ENCODE peak calls at places on chromosomes 11 and 22, in four cellular contexts. T is lower leg skin, R is A549, F is endothelial cell of umbilical vein. U is an unnamed sample.

GRCh38 chr11:64358907-64359711 is at the start of gene RPS6KA4:
- DNase-seq in T (no peak), R (peak), F (peak), U (no peak)

GRCh38 chr11:26994579-26995210 is 783 bp downstream of the FIBIN start:
- DNase-seq in T (no peak), R (no peak), F (no peak), U (no peak)

GRCh38 chr22:19918332-19919106 is 23.1 kb upstream of the COMT start:
- DNase-seq in T (no peak), R (no peak), F (no peak), U (no peak)

GRCh38 chr11:22670803-22671202 is 4.4 kb downstream of the GAS2 start:
- DNase-seq in T (no peak), R (peak), F (peak), U (no peak)

GRCh38 chr11:65862941-65863888 is 3.0 kb downstream of the MUS81 start:
- DNase-seq in T (no peak), R (no peak), F (no peak), U (no peak)

GRCh38 chr11:10809373-10810199 is 860 bp upstream of the EIF4G2 start:
- DNase-seq in T (peak), R (peak), F (peak), U (peak)

GRCh38 chr22:37609240-37610152 is 862 bp downstream of the GGA1 start:
- DNase-seq in T (no peak), R (no peak), F (no peak), U (no peak)

GRCh38 chr11:61613711-61614254 is 32.9 kb upstream of the SYT7 start:
- DNase-seq in T (no peak), R (no peak), F (no peak), U (no peak)

GRCh38 chr11:86140334-86140733 is 71.5 kb upstream of the PICALM start:
- DNase-seq in T (no peak), R (no peak), F (no peak), U (no peak)

GRCh38 chr11:1360181-1360834 is 29.4 kb upstream of the BRSK2 start:
- DNase-seq in T (no peak), R (no peak), F (no peak), U (no peak)

GRCh38 chr11:92955900-92956299 is 13.6 kb upstream of the MTNR1B start:
- DNase-seq in T (no peak), R (no peak), F (no peak), U (no peak)

GRCh38 chr11:16070573-16070972 is 285.8 kb downstream of the SOX6 start:
- DNase-seq in T (no peak), R (no peak), F (no peak), U (no peak)

GRCh38 chr11:134762248-134763029 is 350.4 kb upstream of the B3GAT1 start:
- DNase-seq in T (no peak), R (no peak), F (no peak), U (peak)

GRCh38 chr11:9688716-9689511 is 25.0 kb downstream of the SWAP70 start:
- DNase-seq in T (no peak), R (no peak), F (peak), U (no peak)

GRCh38 chr11:20668844-20669832 is at the start of gene NELL1:
- DNase-seq in T (no peak), R (no peak), F (no peak), U (no peak)

GRCh38 chr11:118708296-118708695 is 28.8 kb upstream of the TREH start:
- DNase-seq in T (no peak), R (no peak), F (no peak), U (no peak)

GRCh38 chr11:35593143-35593542 is 25.1 kb upstream of the FJX1 start:
- DNase-seq in T (no peak), R (no peak), F (no peak), U (no peak)

GRCh38 chr11:79236541-79236971 is 204.3 kb downstream of the TENM4 start:
- DNase-seq in T (no peak), R (no peak), F (no peak), U (no peak)

GRCh38 chr11:36724742-36725387 is 126.8 kb upstream of the RAG2 start:
- DNase-seq in T (no peak), R (no peak), F (no peak), U (no peak)

GRCh38 chr11:129620705-129621104 is 194.9 kb upstream of the TMEM45B start:
- DNase-seq in T (no peak), R (no peak), F (no peak), U (no peak)

GRCh38 chr11:119084663-119085522 is at the start of gene HMBS:
- DNase-seq in T (peak), R (peak), F (peak), U (peak)

GRCh38 chr22:39503590-39503989 is 1.5 kb downstream of the MIEF1 start:
- DNase-seq in T (no peak), R (no peak), F (no peak), U (no peak)

GRCh38 chr22:31081963-31082605 is 966 bp downstream of the SMTN start:
- DNase-seq in T (no peak), R (no peak), F (peak), U (no peak)

GRCh38 chr11:93672280-93672679 is 10.8 kb downstream of the CEP295 start:
- DNase-seq in T (no peak), R (no peak), F (no peak), U (no peak)

GRCh38 chr11:64102005-64102738 is 63.7 kb downstream of the MACROD1 start:
- DNase-seq in T (no peak), R (no peak), F (no peak), U (no peak)

GRCh38 chr11:118415739-118416068 is 14.3 kb downstream of the ATP5MG start:
- DNase-seq in T (peak), R (peak), F (peak), U (no peak)

GRCh38 chr11:102457865-102458264 is 5.3 kb upstream of the TMEM123 start:
- DNase-seq in T (no peak), R (no peak), F (peak), U (no peak)

GRCh38 chr22:36360871-36361383 is 26.8 kb downstream of the MYH9 start:
- DNase-seq in T (no peak), R (no peak), F (peak), U (no peak)

GRCh38 chr11:87038235-87038960 is 664 bp downstream of the TMEM135 start:
- DNase-seq in T (no peak), R (no peak), F (peak), U (no peak)

GRCh38 chr22:42683599-42684283 is 34.5 kb upstream of the CYB5R3 start:
- DNase-seq in T (no peak), R (no peak), F (no peak), U (no peak)

GRCh38 chr11:85772700-85773099 is 38.2 kb downstream of the SYTL2 start:
- DNase-seq in T (no peak), R (no peak), F (no peak), U (no peak)

GRCh38 chr11:35747638-35748037 is 85.1 kb downstream of the TRIM44 start:
- DNase-seq in T (no peak), R (no peak), F (no peak), U (no peak)

GRCh38 chr11:117238221-117238620 is 5.8 kb downstream of the RNF214 start:
- DNase-seq in T (no peak), R (no peak), F (no peak), U (no peak)

GRCh38 chr11:117239295-117239694 is 6.8 kb downstream of the RNF214 start:
- DNase-seq in T (no peak), R (peak), F (peak), U (no peak)
- TF ChIP-seq CTCF in T (no peak), R (peak), F (peak), U (peak)

GRCh38 chr11:114179234-114179941 is 116.8 kb upstream of the NNMT start:
- DNase-seq in T (peak), R (peak), F (peak), U (no peak)

GRCh38 chr11:114181195-114181594 is 115.0 kb upstream of the NNMT start:
- DNase-seq in T (no peak), R (no peak), F (no peak), U (no peak)

GRCh38 chr11:114178656-114179055 is 117.5 kb upstream of the NNMT start:
- DNase-seq in T (no peak), R (no peak), F (no peak), U (no peak)

GRCh38 chr11:114181752-114182151 is 114.4 kb upstream of the NNMT start:
- DNase-seq in T (no peak), R (no peak), F (no peak), U (no peak)

DNA sequence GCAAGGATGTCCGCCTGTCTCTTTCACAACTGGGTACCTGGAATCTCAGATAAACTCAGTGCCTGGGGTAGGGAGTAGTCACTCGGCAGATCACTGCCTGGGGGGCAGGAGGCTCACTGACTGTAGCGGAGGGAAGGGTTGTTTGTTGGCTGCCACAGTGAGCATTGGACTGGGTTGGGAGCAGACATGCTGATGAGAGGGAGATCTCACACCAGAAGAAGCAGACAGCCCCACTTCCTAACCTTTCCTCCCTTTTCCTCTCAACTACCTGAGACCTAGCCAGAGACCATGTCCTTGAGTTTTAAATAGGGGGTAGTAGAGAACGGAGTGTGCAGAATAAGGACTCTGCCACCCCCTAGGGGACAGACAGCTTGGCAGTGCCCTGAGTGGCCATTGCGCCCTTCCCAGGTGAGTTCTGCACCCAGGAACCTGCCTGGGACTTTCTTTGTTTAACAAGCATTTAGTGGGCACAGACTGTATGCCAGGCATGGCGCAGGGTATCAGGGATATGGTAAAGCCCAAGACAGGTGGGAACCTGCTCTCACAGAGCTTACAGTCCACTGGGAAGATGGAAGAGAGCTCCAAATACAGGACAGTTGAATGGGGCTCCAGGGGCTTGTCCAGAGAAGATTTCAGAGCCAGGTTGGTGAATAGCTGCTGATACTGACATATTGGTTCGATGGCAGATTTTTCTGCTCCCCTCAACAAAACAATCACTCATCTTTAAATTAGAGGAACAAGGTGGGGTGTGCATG is 115.7 kb upstream of the NNMT start:
- DNase-seq in T (no peak), R (peak), F (peak), U (no peak)
- TF ChIP-seq CTCF in T (no peak), R (no peak), F (peak), U (peak)

GRCh38 chr11:69801513-69802335 is 17.5 kb downstream of the FGF3 start:
- DNase-seq in T (no peak), R (peak), F (peak), U (no peak)
- TF ChIP-seq CTCF in T (no peak), R (peak), F (peak), U (peak)

DNA sequence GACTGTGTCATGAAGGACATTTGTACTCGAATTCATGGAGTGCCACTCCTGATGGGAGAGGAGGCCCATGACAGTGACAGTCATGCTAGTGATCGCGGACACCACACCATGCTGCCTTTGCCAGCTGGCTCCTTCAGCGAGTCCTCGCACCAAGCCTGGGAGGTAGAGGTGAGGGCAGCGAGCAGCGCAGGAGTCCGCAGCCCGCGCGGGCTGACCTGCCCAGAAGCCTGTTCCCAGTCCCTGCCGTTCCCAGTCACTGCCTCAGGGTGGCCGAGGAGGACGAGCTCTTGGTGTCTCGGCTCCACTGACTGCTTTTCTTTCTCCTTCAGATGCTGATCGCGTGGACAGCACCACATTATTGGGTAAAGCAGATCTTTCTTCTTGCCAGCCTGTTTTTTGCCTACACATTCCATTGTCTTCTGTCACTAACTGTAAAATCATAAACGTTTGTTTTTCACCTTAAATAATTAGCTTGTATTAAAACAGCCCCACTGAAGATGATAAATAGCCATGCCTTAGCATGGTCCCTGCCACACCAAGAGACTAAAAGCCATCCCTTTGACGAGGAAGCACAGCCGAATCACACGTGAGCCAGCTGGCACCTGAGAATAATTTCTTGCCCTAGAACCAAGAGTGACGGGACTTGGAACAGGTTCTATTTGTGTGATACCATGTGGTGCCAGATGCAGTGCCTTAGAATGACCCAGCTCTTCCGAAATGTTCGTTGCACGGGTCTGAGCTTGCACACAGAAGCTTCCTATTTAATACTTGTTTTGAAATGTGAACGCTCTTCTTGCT is 25.5 kb downstream of the FAM118A start:
- DNase-seq in T (no peak), R (no peak), F (peak), U (no peak)
- TF ChIP-seq CTCF in T (no peak), R (no peak), F (no peak), U (no peak)

GRCh38 chr11:60170566-60170965 is 12.3 kb downstream of the MS4A6A start:
- DNase-seq in T (no peak), R (no peak), F (no peak), U (no peak)

GRCh38 chr11:60165946-60166345 is 16.9 kb downstream of the MS4A6A start:
- DNase-seq in T (no peak), R (no peak), F (no peak), U (no peak)

GRCh38 chr11:60172011-60172410 is 10.9 kb downstream of the MS4A6A start:
- DNase-seq in T (no peak), R (no peak), F (peak), U (no peak)

GRCh38 chr11:60168306-60168705 is 14.6 kb downstream of the MS4A6A start:
- DNase-seq in T (no peak), R (no peak), F (no peak), U (no peak)

DNA sequence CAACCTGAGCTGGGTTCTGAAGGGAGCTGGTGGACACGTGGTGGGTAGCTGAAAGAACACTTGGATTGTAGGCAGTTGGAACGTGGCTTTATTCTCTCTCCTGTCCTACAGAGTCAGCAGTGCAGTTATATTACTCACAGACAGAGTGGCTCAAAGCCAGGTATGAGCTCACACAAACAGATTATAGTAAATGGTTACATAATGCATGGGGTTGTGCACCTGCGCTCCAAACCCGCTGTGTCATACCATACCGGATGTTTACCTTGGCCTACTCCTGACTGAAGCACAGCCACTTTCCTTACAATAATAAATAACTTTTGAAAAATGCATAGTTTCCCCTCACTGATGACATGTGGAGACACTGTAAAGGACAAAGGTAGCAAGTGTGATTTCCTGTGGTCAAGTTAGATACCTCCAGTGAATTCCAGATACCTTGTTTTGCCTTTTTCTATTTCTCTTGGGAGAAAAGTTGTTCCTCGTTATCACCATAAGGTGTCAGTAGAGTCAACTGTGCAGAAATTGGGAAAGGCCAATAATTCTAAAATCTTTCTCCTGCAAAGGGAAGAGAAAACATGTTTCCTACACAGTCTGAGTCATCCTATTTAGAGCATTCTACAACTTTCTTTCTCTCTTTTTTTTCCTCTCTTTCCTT is 13.5 kb downstream of the MS4A6A start:
- DNase-seq in T (peak), R (peak), F (peak), U (no peak)
- TF ChIP-seq CTCF in T (no peak), R (peak), F (peak), U (peak)

DNA sequence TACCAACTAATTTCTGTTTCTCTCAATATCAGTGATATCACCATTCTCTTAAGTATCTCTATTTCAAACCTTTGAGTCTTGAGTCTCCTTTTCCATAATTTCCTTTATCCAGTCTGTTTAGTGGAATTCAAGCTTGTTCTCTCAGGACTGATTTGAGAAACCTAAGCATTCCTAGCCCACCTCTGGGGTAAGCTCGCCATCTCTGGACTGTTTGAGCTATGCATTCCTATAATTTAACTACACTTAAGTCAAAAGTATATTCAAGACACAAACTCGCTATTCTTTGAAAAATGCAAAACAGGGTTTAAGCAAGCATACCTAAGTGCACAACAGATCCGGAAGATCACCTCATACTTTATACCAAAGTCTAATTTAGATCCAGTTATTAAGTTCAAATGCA is 2.1 kb upstream of the DLAT start:
- DNase-seq in T (no peak), R (peak), F (no peak), U (no peak)
- TF ChIP-seq CTCF in T (no peak), R (no peak), F (no peak), U (no peak)

GRCh38 chr22:50701076-50701419 is 28.4 kb downstream of the SHANK3 start:
- DNase-seq in T (no peak), R (no peak), F (no peak), U (no peak)

GRCh38 chr22:50698546-50698945 is 25.9 kb downstream of the SHANK3 start:
- DNase-seq in T (no peak), R (no peak), F (no peak), U (no peak)

GRCh38 chr22:50699001-50699753 is 26.6 kb downstream of the SHANK3 start:
- DNase-seq in T (no peak), R (no peak), F (no peak), U (no peak)

GRCh38 chr22:50700387-50701075 is 27.9 kb downstream of the SHANK3 start:
- DNase-seq in T (no peak), R (no peak), F (peak), U (no peak)

DNA sequence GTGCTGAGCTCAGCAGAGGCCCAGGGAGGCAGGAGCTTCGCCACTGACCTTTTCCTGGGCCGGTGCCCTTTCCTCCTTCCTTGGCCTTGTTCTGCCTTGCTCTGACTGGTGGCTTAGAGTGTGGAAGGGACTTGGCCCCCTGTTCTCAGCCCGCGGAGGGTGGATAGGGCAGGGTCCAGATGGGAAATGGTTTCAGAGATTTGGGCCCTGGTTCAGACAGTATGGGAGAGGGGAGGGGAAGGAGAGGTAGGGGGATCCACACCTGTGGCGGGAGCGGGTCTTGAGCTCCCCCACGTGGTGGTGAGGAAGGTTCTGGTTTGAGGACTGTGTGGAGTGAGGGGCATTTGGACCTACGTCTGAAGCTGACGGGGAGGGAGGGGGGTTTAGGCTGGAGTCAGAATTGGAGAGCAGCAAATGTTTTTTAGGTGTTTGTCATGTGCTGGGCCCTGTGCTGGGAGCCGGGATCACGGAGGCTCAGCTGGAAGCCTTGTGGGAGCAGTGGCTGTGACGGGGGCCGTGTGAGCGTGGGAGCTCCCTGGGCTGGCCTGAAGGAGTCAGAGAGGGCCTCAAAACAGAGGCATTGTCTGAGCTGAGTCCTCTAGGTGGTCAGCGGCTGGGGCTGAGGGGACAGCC is 27.2 kb downstream of the SHANK3 start:
- DNase-seq in T (no peak), R (no peak), F (no peak), U (no peak)
- TF ChIP-seq CTCF in T (no peak), R (no peak), F (peak), U (peak)

GRCh38 chr22:44828193-44828592 is 75.8 kb downstream of the ARHGAP8 start:
- DNase-seq in T (no peak), R (peak), F (no peak), U (no peak)
- TF ChIP-seq CTCF in T (no peak), R (peak), F (peak), U (peak)

DNA sequence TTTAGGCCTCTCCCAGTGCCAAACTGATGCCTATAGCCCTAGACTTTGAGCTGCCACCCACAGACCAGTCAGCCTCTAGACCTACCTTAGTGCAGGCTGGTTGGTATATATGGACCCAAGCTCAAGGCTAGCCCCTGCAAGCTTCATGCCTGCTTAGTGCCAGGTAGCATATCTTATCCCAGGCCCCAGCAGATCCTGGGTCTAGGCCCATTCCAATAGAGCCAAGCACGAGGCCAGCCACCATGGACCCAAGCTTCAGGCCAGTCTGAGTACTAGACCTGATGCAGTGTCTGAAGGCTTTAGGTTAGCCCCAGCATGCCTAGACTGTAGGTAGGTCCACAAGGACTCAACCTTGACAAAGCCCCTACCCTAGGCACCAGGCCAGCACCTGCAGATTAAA is 1081.7 kb downstream of the JRKL start:
- DNase-seq in T (no peak), R (no peak), F (no peak), U (no peak)
- TF ChIP-seq CTCF in T (no peak), R (no peak), F (no peak), U (no peak)

U was measured in osteocyte.